ENCODE peak calls at places on chromosomes 7 and 10, in nine cellular contexts. One of them, this sample, is unnamed.
A peak's percentile ranks its signal among the peaks of the same experiment; 100 is the strongest.

GRCh38 chr10:26860026-26860541 is 674 bp downstream of the ABI1 start:
- DNase-seq in body of pancreas: peak; percentile 64
- DNase-seq in WERI-Rb-1: peak; percentile 15
- DNase-seq in stomach: peak; percentile 46
- DNase-seq in cardiac fibroblast: peak; percentile 81
- DNase-seq in mammary epithelial cell: peak; percentile 82
- DNase-seq in AG09309: peak; percentile 31
- DNase-seq in IMR-90: peak; percentile 65
- DNase-seq in PC-3: peak; percentile 57
- DNase-seq in this sample: peak; percentile 81

GRCh38 chr7:77450054-77450453 is 33.9 kb upstream of the GSAP start:
- DNase-seq in body of pancreas: no peak
- DNase-seq in WERI-Rb-1: no peak
- DNase-seq in stomach: no peak
- DNase-seq in cardiac fibroblast: no peak
- DNase-seq in mammary epithelial cell: no peak
- DNase-seq in AG09309: no peak
- DNase-seq in IMR-90: peak; percentile 54
- DNase-seq in PC-3: peak; percentile 52
- DNase-seq in this sample: peak; percentile 63

GRCh38 chr10:77186936-77187335 is 450.7 kb downstream of the KCNMA1 start:
- DNase-seq in body of pancreas: no peak
- DNase-seq in WERI-Rb-1: no peak
- DNase-seq in stomach: no peak
- DNase-seq in cardiac fibroblast: no peak
- DNase-seq in mammary epithelial cell: peak; percentile 52
- DNase-seq in AG09309: no peak
- DNase-seq in IMR-90: peak; percentile 31
- DNase-seq in PC-3: no peak
- DNase-seq in this sample: peak; percentile 43

GRCh38 chr7:100127866-100128601 is 1.3 kb downstream of the MBLAC1 start:
- DNase-seq in body of pancreas: peak; percentile 28
- DNase-seq in WERI-Rb-1: peak; percentile 32
- DNase-seq in stomach: no peak
- DNase-seq in cardiac fibroblast: peak; percentile 15
- DNase-seq in mammary epithelial cell: no peak
- DNase-seq in AG09309: no peak
- DNase-seq in IMR-90: no peak
- DNase-seq in PC-3: peak; percentile 14
- DNase-seq in this sample: no peak

GRCh38 chr10:88125766-88126165 is 262.3 kb downstream of the PTEN start:
- DNase-seq in body of pancreas: no peak
- DNase-seq in WERI-Rb-1: no peak
- DNase-seq in stomach: no peak
- DNase-seq in cardiac fibroblast: no peak
- DNase-seq in mammary epithelial cell: no peak
- DNase-seq in AG09309: no peak
- DNase-seq in IMR-90: no peak
- DNase-seq in PC-3: no peak
- DNase-seq in this sample: no peak

GRCh38 chr7:47556511-47557180 is 25.3 kb downstream of the TNS3 start:
- DNase-seq in body of pancreas: no peak
- DNase-seq in WERI-Rb-1: no peak
- DNase-seq in stomach: no peak
- DNase-seq in cardiac fibroblast: no peak
- DNase-seq in mammary epithelial cell: no peak
- DNase-seq in AG09309: no peak
- DNase-seq in IMR-90: no peak
- DNase-seq in PC-3: peak; percentile 50
- DNase-seq in this sample: no peak

GRCh38 chr7:44275146-44275545 is 50.2 kb downstream of the CAMK2B start:
- DNase-seq in body of pancreas: no peak
- DNase-seq in WERI-Rb-1: no peak
- DNase-seq in stomach: no peak
- DNase-seq in cardiac fibroblast: no peak
- DNase-seq in mammary epithelial cell: no peak
- DNase-seq in AG09309: no peak
- DNase-seq in IMR-90: no peak
- DNase-seq in PC-3: no peak
- DNase-seq in this sample: no peak

GRCh38 chr10:48938281-48938680 is 1.4 kb downstream of the LRRC18 start:
- DNase-seq in body of pancreas: no peak
- DNase-seq in WERI-Rb-1: no peak
- DNase-seq in stomach: no peak
- DNase-seq in cardiac fibroblast: no peak
- DNase-seq in mammary epithelial cell: no peak
- DNase-seq in AG09309: no peak
- DNase-seq in IMR-90: no peak
- DNase-seq in PC-3: no peak
- DNase-seq in this sample: no peak

GRCh38 chr10:21807162-21807561 is 196.4 kb downstream of the DNAJC1 start:
- DNase-seq in body of pancreas: no peak
- DNase-seq in WERI-Rb-1: peak; percentile 42
- DNase-seq in stomach: no peak
- DNase-seq in cardiac fibroblast: no peak
- DNase-seq in mammary epithelial cell: no peak
- DNase-seq in AG09309: no peak
- DNase-seq in IMR-90: no peak
- DNase-seq in PC-3: no peak
- DNase-seq in this sample: no peak

GRCh38 chr7:142629588-142630260 is 119.5 kb upstream of the PRSS1 start:
- DNase-seq in body of pancreas: no peak
- DNase-seq in WERI-Rb-1: no peak
- DNase-seq in stomach: no peak
- DNase-seq in cardiac fibroblast: peak; percentile 43
- DNase-seq in mammary epithelial cell: no peak
- DNase-seq in AG09309: no peak
- DNase-seq in IMR-90: peak; percentile 61
- DNase-seq in PC-3: peak; percentile 17
- DNase-seq in this sample: peak; percentile 63

GRCh38 chr7:73512018-73512780 is 9.9 kb downstream of the BAZ1B start:
- DNase-seq in body of pancreas: no peak
- DNase-seq in WERI-Rb-1: no peak
- DNase-seq in stomach: no peak
- DNase-seq in cardiac fibroblast: no peak
- DNase-seq in mammary epithelial cell: no peak
- DNase-seq in AG09309: no peak
- DNase-seq in IMR-90: peak; percentile 16
- DNase-seq in PC-3: no peak
- DNase-seq in this sample: no peak

GRCh38 chr7:41942468-41943097 is 239.7 kb upstream of the INHBA start:
- DNase-seq in body of pancreas: no peak
- DNase-seq in WERI-Rb-1: no peak
- DNase-seq in stomach: no peak
- DNase-seq in cardiac fibroblast: peak; percentile 15
- DNase-seq in mammary epithelial cell: no peak
- DNase-seq in AG09309: no peak
- DNase-seq in IMR-90: peak; percentile 90
- DNase-seq in PC-3: peak; percentile 46
- DNase-seq in this sample: peak; percentile 57

GRCh38 chr7:41940760-41941343 is 238.0 kb upstream of the INHBA start:
- DNase-seq in body of pancreas: peak; percentile 72
- DNase-seq in WERI-Rb-1: peak; percentile 67
- DNase-seq in stomach: peak; percentile 66
- DNase-seq in cardiac fibroblast: peak; percentile 84
- DNase-seq in mammary epithelial cell: peak; percentile 71
- DNase-seq in AG09309: no peak
- DNase-seq in IMR-90: peak; percentile 79
- DNase-seq in PC-3: peak; percentile 87
- DNase-seq in this sample: peak; percentile 91

GRCh38 chr7:41938371-41938770 is 235.5 kb upstream of the INHBA start:
- DNase-seq in body of pancreas: no peak
- DNase-seq in WERI-Rb-1: no peak
- DNase-seq in stomach: no peak
- DNase-seq in cardiac fibroblast: no peak
- DNase-seq in mammary epithelial cell: no peak
- DNase-seq in AG09309: no peak
- DNase-seq in IMR-90: no peak
- DNase-seq in PC-3: no peak
- DNase-seq in this sample: no peak

GRCh38 chr7:41943098-41943577 is 240.2 kb upstream of the INHBA start:
- DNase-seq in body of pancreas: peak; percentile 82
- DNase-seq in WERI-Rb-1: peak; percentile 71
- DNase-seq in stomach: peak; percentile 82
- DNase-seq in cardiac fibroblast: peak; percentile 78
- DNase-seq in mammary epithelial cell: peak; percentile 63
- DNase-seq in AG09309: no peak
- DNase-seq in IMR-90: peak; percentile 79
- DNase-seq in PC-3: peak; percentile 85
- DNase-seq in this sample: peak; percentile 69
- H3K4me3 ChIP-seq in body of pancreas: no peak overlapping the region
- H3K4me3 ChIP-seq in WERI-Rb-1: no peak overlapping the region
- H3K4me3 ChIP-seq in stomach: peak overlapping the region; percentile 32
- H3K4me3 ChIP-seq in cardiac fibroblast: peak overlapping the region; percentile 13
- H3K4me3 ChIP-seq in mammary epithelial cell: no peak overlapping the region
- H3K4me3 ChIP-seq in AG09309: no peak overlapping the region
- H3K4me3 ChIP-seq in IMR-90: peak overlapping the region; percentile 23
- H3K4me3 ChIP-seq in PC-3: peak overlapping the region; percentile 76
- H3K4me3 ChIP-seq in this sample: peak overlapping the region; percentile 25

DNA sequence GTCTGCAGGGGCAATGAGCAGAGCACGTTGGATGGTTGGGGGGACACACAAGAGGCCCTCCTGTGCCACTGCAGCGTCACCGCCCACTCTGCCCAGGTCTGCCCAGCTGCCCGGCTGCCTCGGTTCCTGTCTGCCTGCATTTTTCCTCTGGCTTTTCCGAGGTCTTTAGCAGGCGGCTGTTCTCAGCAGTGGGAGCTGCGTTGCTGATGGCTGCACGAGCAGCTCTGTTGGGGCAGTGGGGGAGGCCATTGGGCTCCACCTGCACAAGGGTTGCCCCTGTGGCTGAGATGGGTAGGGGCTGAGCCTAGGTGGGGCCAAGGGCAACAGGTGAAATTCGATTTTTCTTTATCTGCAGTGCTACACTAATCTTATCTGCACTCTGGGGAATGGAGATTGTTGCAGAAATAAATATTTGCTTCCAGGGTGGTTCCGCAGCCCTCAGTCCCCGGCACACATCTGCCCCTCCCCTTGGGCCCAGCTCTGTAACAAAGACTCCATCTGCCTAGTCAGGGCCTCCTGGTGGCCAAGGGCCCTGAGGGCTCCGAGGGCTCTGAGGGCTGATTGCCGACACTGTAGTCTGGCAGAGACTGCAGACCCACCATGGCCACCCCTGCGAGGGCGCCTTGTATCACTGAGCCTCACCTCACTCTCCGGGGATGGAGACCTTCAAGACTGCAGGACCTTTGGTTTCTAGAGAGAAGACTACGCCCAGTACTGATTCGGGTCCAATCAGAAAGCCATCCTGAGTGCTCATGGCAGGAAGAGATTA is 141.7 kb upstream of the SHH start:
- DNase-seq in body of pancreas: peak; percentile 13
- DNase-seq in WERI-Rb-1: no peak
- DNase-seq in stomach: peak; percentile 82
- DNase-seq in cardiac fibroblast: no peak
- DNase-seq in mammary epithelial cell: no peak
- DNase-seq in AG09309: no peak
- DNase-seq in IMR-90: no peak
- DNase-seq in PC-3: no peak
- DNase-seq in this sample: no peak
- TF ChIP-seq CTCF in body of pancreas: no peak
- TF ChIP-seq CTCF in WERI-Rb-1: no peak
- TF ChIP-seq CTCF in stomach: peak; percentile 30
- TF ChIP-seq CTCF in cardiac fibroblast: no peak
- TF ChIP-seq CTCF in mammary epithelial cell: no peak
- TF ChIP-seq CTCF in AG09309: no peak
- TF ChIP-seq CTCF in IMR-90: no peak
- TF ChIP-seq CTCF in PC-3: no peak
- TF ChIP-seq CTCF in this sample: no peak

DNA sequence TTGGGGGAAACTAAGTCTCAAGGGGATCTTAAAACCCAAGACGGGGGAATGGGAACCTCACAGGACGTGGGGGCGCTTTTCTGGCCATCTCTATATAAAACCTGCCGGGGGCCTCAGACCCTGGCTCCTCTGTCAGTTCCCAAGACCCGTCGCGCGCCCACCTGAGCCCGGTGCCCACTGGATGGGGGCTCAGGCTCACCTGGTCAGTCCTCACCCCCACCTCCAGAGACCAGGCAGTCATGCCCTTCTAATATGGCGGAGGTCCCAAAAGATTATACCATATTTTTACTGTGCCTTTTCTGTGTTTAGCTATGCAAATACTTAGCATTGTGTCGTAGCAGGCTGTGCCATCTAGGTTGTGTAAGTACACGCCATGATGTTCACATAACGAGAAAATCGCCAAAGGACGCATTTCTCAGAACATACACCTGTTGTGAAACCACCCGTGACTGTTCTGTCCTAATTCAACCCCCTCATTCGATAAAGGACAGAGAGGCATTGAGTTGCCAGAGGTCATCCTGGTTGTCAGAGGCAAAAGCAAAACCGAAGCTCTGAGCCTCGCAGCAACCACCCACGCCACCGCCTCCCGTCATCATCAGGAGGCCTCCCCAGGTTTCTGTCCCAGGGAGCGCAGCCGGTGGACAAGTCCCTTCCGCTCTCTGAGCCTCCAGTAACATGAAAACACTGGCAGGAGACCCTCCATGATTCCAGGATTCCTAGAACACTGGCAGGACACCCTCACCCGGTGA is 28.9 kb downstream of the OAT start:
- DNase-seq in body of pancreas: no peak
- DNase-seq in WERI-Rb-1: no peak
- DNase-seq in stomach: no peak
- DNase-seq in cardiac fibroblast: no peak
- DNase-seq in mammary epithelial cell: no peak
- DNase-seq in AG09309: no peak
- DNase-seq in IMR-90: no peak
- DNase-seq in PC-3: no peak
- DNase-seq in this sample: no peak
- H3K4me3 ChIP-seq in body of pancreas: no peak overlapping the region
- H3K4me3 ChIP-seq in WERI-Rb-1: peak overlapping the region; percentile 33
- H3K4me3 ChIP-seq in stomach: peak overlapping the region; percentile 50
- H3K4me3 ChIP-seq in cardiac fibroblast: no peak overlapping the region
- H3K4me3 ChIP-seq in mammary epithelial cell: no peak overlapping the region
- H3K4me3 ChIP-seq in AG09309: no peak overlapping the region
- H3K4me3 ChIP-seq in IMR-90: peak overlapping the region; percentile 21
- H3K4me3 ChIP-seq in PC-3: peak overlapping the region; percentile 32
- H3K4me3 ChIP-seq in this sample: peak overlapping the region; percentile 33

DNA sequence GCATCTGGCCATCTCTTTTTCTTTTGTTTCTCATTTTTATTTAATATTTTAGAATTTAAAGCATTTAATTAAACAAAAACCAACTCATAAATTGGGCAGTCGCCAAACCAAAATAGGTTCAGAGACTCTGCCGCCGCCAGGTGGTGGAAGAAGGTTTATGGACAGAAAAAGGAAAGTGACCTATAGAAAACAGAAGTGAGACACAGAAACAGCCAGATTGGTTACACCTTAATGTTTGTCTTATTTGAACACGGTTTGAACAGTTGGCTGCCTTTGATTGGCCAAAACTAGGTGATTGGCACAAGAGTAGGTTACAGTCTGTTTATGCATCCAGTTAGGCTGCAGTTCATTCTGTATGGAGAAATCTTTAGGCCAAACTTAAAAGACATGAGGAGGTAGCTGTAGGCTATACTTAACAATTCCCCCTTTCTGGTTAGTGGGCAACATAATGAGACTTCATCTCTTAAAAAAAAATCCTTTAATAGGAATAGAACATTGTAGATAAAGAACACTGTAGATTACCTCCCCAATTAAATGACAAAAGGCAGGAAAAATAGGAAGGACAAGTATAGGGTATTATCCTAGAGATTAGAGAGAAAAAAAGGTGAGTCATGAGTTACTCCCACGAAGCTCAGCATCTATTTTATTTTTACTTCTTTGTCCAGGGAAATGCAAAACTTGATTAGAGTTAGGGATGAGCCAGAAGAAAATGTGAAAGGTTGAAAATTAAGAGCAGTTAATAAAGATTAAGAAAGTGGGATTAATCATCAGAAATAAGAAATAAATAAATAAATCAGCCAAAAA is 23.9 kb upstream of the CYCS start:
- DNase-seq in body of pancreas: no peak
- DNase-seq in WERI-Rb-1: no peak
- DNase-seq in stomach: no peak
- DNase-seq in cardiac fibroblast: no peak
- DNase-seq in mammary epithelial cell: no peak
- DNase-seq in AG09309: no peak
- DNase-seq in IMR-90: no peak
- DNase-seq in PC-3: peak; percentile 6
- DNase-seq in this sample: no peak
- TF ChIP-seq CTCF in body of pancreas: no peak
- TF ChIP-seq CTCF in WERI-Rb-1: no peak
- TF ChIP-seq CTCF in stomach: no peak
- TF ChIP-seq CTCF in cardiac fibroblast: no peak
- TF ChIP-seq CTCF in mammary epithelial cell: no peak
- TF ChIP-seq CTCF in AG09309: no peak
- TF ChIP-seq CTCF in IMR-90: no peak
- TF ChIP-seq CTCF in PC-3: no peak
- TF ChIP-seq CTCF in this sample: no peak